ENCODE peak calls at places on chromosome 22, in six cellular contexts. One of them, this sample, is unnamed.

GRCh38 chr22:23164091-23164490 is 16.2 kb upstream of the BCR start:
- DNase-seq in stimulated activated CD4-positive, alpha-beta T cell treated with anti-CD3 and anti-CD28 coated beads, Interleukin-15, amount 100 ng/mL, for 48 hours: no peak
- DNase-seq in activated T-helper 1 cell treated with Interleukin-2 at 50 U/mL for 16 hours: no peak
- DNase-seq in fibroblast of the conjunctiva: no peak
- DNase-seq in SK-N-SH: no peak
- DNase-seq in endothelial cell: no peak
- DNase-seq in this sample: no peak

GRCh38 chr22:50621948-50622722 is 5.8 kb downstream of the ARSA start:
- DNase-seq in stimulated activated CD4-positive, alpha-beta T cell treated with anti-CD3 and anti-CD28 coated beads, Interleukin-15, amount 100 ng/mL, for 48 hours: no peak
- DNase-seq in activated T-helper 1 cell treated with Interleukin-2 at 50 U/mL for 16 hours: no peak
- DNase-seq in fibroblast of the conjunctiva: no peak
- DNase-seq in SK-N-SH: peak
- DNase-seq in endothelial cell: no peak
- DNase-seq in this sample: no peak

GRCh38 chr22:40325315-40325714 is 21.0 kb upstream of the ADSL start:
- DNase-seq in stimulated activated CD4-positive, alpha-beta T cell treated with anti-CD3 and anti-CD28 coated beads, Interleukin-15, amount 100 ng/mL, for 48 hours: peak
- DNase-seq in activated T-helper 1 cell treated with Interleukin-2 at 50 U/mL for 16 hours: peak
- DNase-seq in fibroblast of the conjunctiva: no peak
- DNase-seq in SK-N-SH: no peak
- DNase-seq in endothelial cell: no peak
- DNase-seq in this sample: no peak

GRCh38 chr22:19519041-19519926 is 4.9 kb downstream of the CLDN5 start:
- DNase-seq in stimulated activated CD4-positive, alpha-beta T cell treated with anti-CD3 and anti-CD28 coated beads, Interleukin-15, amount 100 ng/mL, for 48 hours: no peak
- DNase-seq in activated T-helper 1 cell treated with Interleukin-2 at 50 U/mL for 16 hours: no peak
- DNase-seq in fibroblast of the conjunctiva: no peak
- DNase-seq in SK-N-SH: no peak
- DNase-seq in endothelial cell: no peak
- DNase-seq in this sample: no peak

GRCh38 chr22:25144522-25144921 is 55.1 kb upstream of the CRYBB3 start:
- DNase-seq in stimulated activated CD4-positive, alpha-beta T cell treated with anti-CD3 and anti-CD28 coated beads, Interleukin-15, amount 100 ng/mL, for 48 hours: no peak
- DNase-seq in activated T-helper 1 cell treated with Interleukin-2 at 50 U/mL for 16 hours: no peak
- DNase-seq in fibroblast of the conjunctiva: no peak
- DNase-seq in SK-N-SH: no peak
- DNase-seq in endothelial cell: no peak
- DNase-seq in this sample: no peak

GRCh38 chr22:26489447-26490036 is 5.9 kb downstream of the SRRD start:
- DNase-seq in stimulated activated CD4-positive, alpha-beta T cell treated with anti-CD3 and anti-CD28 coated beads, Interleukin-15, amount 100 ng/mL, for 48 hours: no peak
- DNase-seq in activated T-helper 1 cell treated with Interleukin-2 at 50 U/mL for 16 hours: no peak
- DNase-seq in fibroblast of the conjunctiva: no peak
- DNase-seq in SK-N-SH: no peak
- DNase-seq in endothelial cell: no peak
- DNase-seq in this sample: no peak

GRCh38 chr22:45014658-45015057 is 4.9 kb upstream of the PHF21B start:
- DNase-seq in stimulated activated CD4-positive, alpha-beta T cell treated with anti-CD3 and anti-CD28 coated beads, Interleukin-15, amount 100 ng/mL, for 48 hours: no peak
- DNase-seq in activated T-helper 1 cell treated with Interleukin-2 at 50 U/mL for 16 hours: no peak
- DNase-seq in fibroblast of the conjunctiva: no peak
- DNase-seq in SK-N-SH: no peak
- DNase-seq in endothelial cell: no peak
- DNase-seq in this sample: no peak

GRCh38 chr22:38924197-38924952 is 33.0 kb upstream of the APOBEC3A start:
- DNase-seq in stimulated activated CD4-positive, alpha-beta T cell treated with anti-CD3 and anti-CD28 coated beads, Interleukin-15, amount 100 ng/mL, for 48 hours: no peak
- DNase-seq in activated T-helper 1 cell treated with Interleukin-2 at 50 U/mL for 16 hours: no peak
- DNase-seq in fibroblast of the conjunctiva: peak
- DNase-seq in SK-N-SH: no peak
- DNase-seq in endothelial cell: no peak
- DNase-seq in this sample: no peak

GRCh38 chr22:43094085-43094484 is 4.9 kb upstream of the TTLL1 start:
- DNase-seq in stimulated activated CD4-positive, alpha-beta T cell treated with anti-CD3 and anti-CD28 coated beads, Interleukin-15, amount 100 ng/mL, for 48 hours: no peak
- DNase-seq in activated T-helper 1 cell treated with Interleukin-2 at 50 U/mL for 16 hours: no peak
- DNase-seq in fibroblast of the conjunctiva: no peak
- DNase-seq in SK-N-SH: no peak
- DNase-seq in endothelial cell: no peak
- DNase-seq in this sample: no peak

GRCh38 chr22:50570861-50571260 is 7.4 kb downstream of the CPT1B start:
- DNase-seq in stimulated activated CD4-positive, alpha-beta T cell treated with anti-CD3 and anti-CD28 coated beads, Interleukin-15, amount 100 ng/mL, for 48 hours: no peak
- DNase-seq in activated T-helper 1 cell treated with Interleukin-2 at 50 U/mL for 16 hours: no peak
- DNase-seq in fibroblast of the conjunctiva: no peak
- DNase-seq in SK-N-SH: no peak
- DNase-seq in endothelial cell: no peak
- DNase-seq in this sample: no peak

GRCh38 chr22:46984751-46985506 is 222.5 kb downstream of the TBC1D22A start:
- DNase-seq in stimulated activated CD4-positive, alpha-beta T cell treated with anti-CD3 and anti-CD28 coated beads, Interleukin-15, amount 100 ng/mL, for 48 hours: no peak
- DNase-seq in activated T-helper 1 cell treated with Interleukin-2 at 50 U/mL for 16 hours: no peak
- DNase-seq in fibroblast of the conjunctiva: no peak
- DNase-seq in SK-N-SH: no peak
- DNase-seq in endothelial cell: no peak
- DNase-seq in this sample: no peak

GRCh38 chr22:28222066-28222465 is 303.0 kb upstream of the PITPNB start:
- DNase-seq in stimulated activated CD4-positive, alpha-beta T cell treated with anti-CD3 and anti-CD28 coated beads, Interleukin-15, amount 100 ng/mL, for 48 hours: no peak
- DNase-seq in activated T-helper 1 cell treated with Interleukin-2 at 50 U/mL for 16 hours: no peak
- DNase-seq in fibroblast of the conjunctiva: no peak
- DNase-seq in SK-N-SH: no peak
- DNase-seq in endothelial cell: no peak
- DNase-seq in this sample: no peak

GRCh38 chr22:39873963-39874362 is 19.6 kb downstream of the ENTHD1 start:
- DNase-seq in stimulated activated CD4-positive, alpha-beta T cell treated with anti-CD3 and anti-CD28 coated beads, Interleukin-15, amount 100 ng/mL, for 48 hours: no peak
- DNase-seq in activated T-helper 1 cell treated with Interleukin-2 at 50 U/mL for 16 hours: no peak
- DNase-seq in fibroblast of the conjunctiva: no peak
- DNase-seq in SK-N-SH: no peak
- DNase-seq in endothelial cell: no peak
- DNase-seq in this sample: no peak

GRCh38 chr22:45444168-45444567 is 30.7 kb downstream of the RIBC2 start:
- DNase-seq in stimulated activated CD4-positive, alpha-beta T cell treated with anti-CD3 and anti-CD28 coated beads, Interleukin-15, amount 100 ng/mL, for 48 hours: no peak
- DNase-seq in activated T-helper 1 cell treated with Interleukin-2 at 50 U/mL for 16 hours: no peak
- DNase-seq in fibroblast of the conjunctiva: no peak
- DNase-seq in SK-N-SH: no peak
- DNase-seq in endothelial cell: no peak
- DNase-seq in this sample: no peak

GRCh38 chr22:30250713-30251267 is 4.2 kb upstream of the LIF start:
- DNase-seq in stimulated activated CD4-positive, alpha-beta T cell treated with anti-CD3 and anti-CD28 coated beads, Interleukin-15, amount 100 ng/mL, for 48 hours: no peak
- DNase-seq in activated T-helper 1 cell treated with Interleukin-2 at 50 U/mL for 16 hours: no peak
- DNase-seq in fibroblast of the conjunctiva: no peak
- DNase-seq in SK-N-SH: peak
- DNase-seq in endothelial cell: no peak
- DNase-seq in this sample: no peak

GRCh38 chr22:32754413-32755041 is 47.0 kb upstream of the TIMP3 start:
- DNase-seq in stimulated activated CD4-positive, alpha-beta T cell treated with anti-CD3 and anti-CD28 coated beads, Interleukin-15, amount 100 ng/mL, for 48 hours: no peak
- DNase-seq in activated T-helper 1 cell treated with Interleukin-2 at 50 U/mL for 16 hours: no peak
- DNase-seq in fibroblast of the conjunctiva: no peak
- DNase-seq in SK-N-SH: no peak
- DNase-seq in endothelial cell: no peak
- DNase-seq in this sample: no peak

GRCh38 chr22:27433585-27434190 is 367.9 kb downstream of the MN1 start:
- DNase-seq in stimulated activated CD4-positive, alpha-beta T cell treated with anti-CD3 and anti-CD28 coated beads, Interleukin-15, amount 100 ng/mL, for 48 hours: no peak
- DNase-seq in activated T-helper 1 cell treated with Interleukin-2 at 50 U/mL for 16 hours: no peak
- DNase-seq in fibroblast of the conjunctiva: no peak
- DNase-seq in SK-N-SH: no peak
- DNase-seq in endothelial cell: no peak
- DNase-seq in this sample: no peak

GRCh38 chr22:47290706-47291430 is 528.4 kb downstream of the TBC1D22A start:
- DNase-seq in stimulated activated CD4-positive, alpha-beta T cell treated with anti-CD3 and anti-CD28 coated beads, Interleukin-15, amount 100 ng/mL, for 48 hours: no peak
- DNase-seq in activated T-helper 1 cell treated with Interleukin-2 at 50 U/mL for 16 hours: no peak
- DNase-seq in fibroblast of the conjunctiva: no peak
- DNase-seq in SK-N-SH: no peak
- DNase-seq in endothelial cell: no peak
- DNase-seq in this sample: no peak

GRCh38 chr22:44620129-44620840 is 81.7 kb upstream of the PRR5 start:
- DNase-seq in stimulated activated CD4-positive, alpha-beta T cell treated with anti-CD3 and anti-CD28 coated beads, Interleukin-15, amount 100 ng/mL, for 48 hours: peak
- DNase-seq in activated T-helper 1 cell treated with Interleukin-2 at 50 U/mL for 16 hours: peak
- DNase-seq in fibroblast of the conjunctiva: no peak
- DNase-seq in SK-N-SH: peak
- DNase-seq in endothelial cell: peak
- DNase-seq in this sample: no peak

GRCh38 chr22:19885841-19886592 is 31.3 kb upstream of the GNB1L start:
- DNase-seq in stimulated activated CD4-positive, alpha-beta T cell treated with anti-CD3 and anti-CD28 coated beads, Interleukin-15, amount 100 ng/mL, for 48 hours: no peak
- DNase-seq in activated T-helper 1 cell treated with Interleukin-2 at 50 U/mL for 16 hours: no peak
- DNase-seq in fibroblast of the conjunctiva: no peak
- DNase-seq in SK-N-SH: no peak
- DNase-seq in endothelial cell: no peak
- DNase-seq in this sample: no peak

GRCh38 chr22:25159028-25159427 is 40.6 kb upstream of the CRYBB3 start:
- DNase-seq in stimulated activated CD4-positive, alpha-beta T cell treated with anti-CD3 and anti-CD28 coated beads, Interleukin-15, amount 100 ng/mL, for 48 hours: no peak
- DNase-seq in activated T-helper 1 cell treated with Interleukin-2 at 50 U/mL for 16 hours: no peak
- DNase-seq in fibroblast of the conjunctiva: no peak
- DNase-seq in SK-N-SH: no peak
- DNase-seq in endothelial cell: no peak
- DNase-seq in this sample: no peak

GRCh38 chr22:32698926-32699619 is 102.4 kb upstream of the TIMP3 start:
- DNase-seq in stimulated activated CD4-positive, alpha-beta T cell treated with anti-CD3 and anti-CD28 coated beads, Interleukin-15, amount 100 ng/mL, for 48 hours: no peak
- DNase-seq in activated T-helper 1 cell treated with Interleukin-2 at 50 U/mL for 16 hours: no peak
- DNase-seq in fibroblast of the conjunctiva: peak
- DNase-seq in SK-N-SH: no peak
- DNase-seq in endothelial cell: no peak
- DNase-seq in this sample: no peak

GRCh38 chr22:42151924-42152635 is 21.5 kb upstream of the CYP2D6 start:
- DNase-seq in stimulated activated CD4-positive, alpha-beta T cell treated with anti-CD3 and anti-CD28 coated beads, Interleukin-15, amount 100 ng/mL, for 48 hours: no peak
- DNase-seq in activated T-helper 1 cell treated with Interleukin-2 at 50 U/mL for 16 hours: no peak
- DNase-seq in fibroblast of the conjunctiva: no peak
- DNase-seq in SK-N-SH: no peak
- DNase-seq in endothelial cell: no peak
- DNase-seq in this sample: no peak

GRCh38 chr22:27329471-27329870 is 472.1 kb downstream of the MN1 start:
- DNase-seq in stimulated activated CD4-positive, alpha-beta T cell treated with anti-CD3 and anti-CD28 coated beads, Interleukin-15, amount 100 ng/mL, for 48 hours: no peak
- DNase-seq in activated T-helper 1 cell treated with Interleukin-2 at 50 U/mL for 16 hours: no peak
- DNase-seq in fibroblast of the conjunctiva: no peak
- DNase-seq in SK-N-SH: no peak
- DNase-seq in endothelial cell: no peak
- DNase-seq in this sample: no peak

GRCh38 chr22:30830907-30831306 is 136.2 kb downstream of the OSBP2 start:
- DNase-seq in stimulated activated CD4-positive, alpha-beta T cell treated with anti-CD3 and anti-CD28 coated beads, Interleukin-15, amount 100 ng/mL, for 48 hours: no peak
- DNase-seq in activated T-helper 1 cell treated with Interleukin-2 at 50 U/mL for 16 hours: no peak
- DNase-seq in fibroblast of the conjunctiva: peak
- DNase-seq in SK-N-SH: no peak
- DNase-seq in endothelial cell: no peak
- DNase-seq in this sample: no peak

GRCh38 chr22:16781764-16782329 is 43.4 kb downstream of the XKR3 start:
- DNase-seq in stimulated activated CD4-positive, alpha-beta T cell treated with anti-CD3 and anti-CD28 coated beads, Interleukin-15, amount 100 ng/mL, for 48 hours: no peak
- DNase-seq in activated T-helper 1 cell treated with Interleukin-2 at 50 U/mL for 16 hours: no peak
- DNase-seq in fibroblast of the conjunctiva: no peak
- DNase-seq in SK-N-SH: no peak
- DNase-seq in endothelial cell: no peak
- DNase-seq in this sample: no peak

GRCh38 chr22:43185860-43186261 is 1.1 kb downstream of the TTLL12 start:
- DNase-seq in stimulated activated CD4-positive, alpha-beta T cell treated with anti-CD3 and anti-CD28 coated beads, Interleukin-15, amount 100 ng/mL, for 48 hours: no peak
- DNase-seq in activated T-helper 1 cell treated with Interleukin-2 at 50 U/mL for 16 hours: no peak
- DNase-seq in fibroblast of the conjunctiva: no peak
- DNase-seq in SK-N-SH: peak
- DNase-seq in endothelial cell: no peak
- DNase-seq in this sample: no peak

GRCh38 chr22:40898850-40899357 is 37.0 kb upstream of the DNAJB7 start:
- DNase-seq in stimulated activated CD4-positive, alpha-beta T cell treated with anti-CD3 and anti-CD28 coated beads, Interleukin-15, amount 100 ng/mL, for 48 hours: no peak
- DNase-seq in activated T-helper 1 cell treated with Interleukin-2 at 50 U/mL for 16 hours: no peak
- DNase-seq in fibroblast of the conjunctiva: peak
- DNase-seq in SK-N-SH: peak
- DNase-seq in endothelial cell: no peak
- DNase-seq in this sample: no peak

GRCh38 chr22:36971305-36971704 is 47.9 kb downstream of the TST start:
- DNase-seq in stimulated activated CD4-positive, alpha-beta T cell treated with anti-CD3 and anti-CD28 coated beads, Interleukin-15, amount 100 ng/mL, for 48 hours: no peak
- DNase-seq in activated T-helper 1 cell treated with Interleukin-2 at 50 U/mL for 16 hours: no peak
- DNase-seq in fibroblast of the conjunctiva: no peak
- DNase-seq in SK-N-SH: no peak
- DNase-seq in endothelial cell: no peak
- DNase-seq in this sample: no peak

GRCh38 chr22:17846326-17846992 is 72.2 kb upstream of the BID start:
- DNase-seq in stimulated activated CD4-positive, alpha-beta T cell treated with anti-CD3 and anti-CD28 coated beads, Interleukin-15, amount 100 ng/mL, for 48 hours: no peak
- DNase-seq in activated T-helper 1 cell treated with Interleukin-2 at 50 U/mL for 16 hours: no peak
- DNase-seq in fibroblast of the conjunctiva: no peak
- DNase-seq in SK-N-SH: peak
- DNase-seq in endothelial cell: no peak
- DNase-seq in this sample: no peak

GRCh38 chr22:40451230-40451629 is 80.8 kb downstream of the SGSM3 start:
- DNase-seq in stimulated activated CD4-positive, alpha-beta T cell treated with anti-CD3 and anti-CD28 coated beads, Interleukin-15, amount 100 ng/mL, for 48 hours: no peak
- DNase-seq in activated T-helper 1 cell treated with Interleukin-2 at 50 U/mL for 16 hours: no peak
- DNase-seq in fibroblast of the conjunctiva: no peak
- DNase-seq in SK-N-SH: no peak
- DNase-seq in endothelial cell: no peak
- DNase-seq in this sample: no peak

GRCh38 chr22:23270212-23270733 is 90.0 kb downstream of the BCR start:
- DNase-seq in stimulated activated CD4-positive, alpha-beta T cell treated with anti-CD3 and anti-CD28 coated beads, Interleukin-15, amount 100 ng/mL, for 48 hours: no peak
- DNase-seq in activated T-helper 1 cell treated with Interleukin-2 at 50 U/mL for 16 hours: no peak
- DNase-seq in fibroblast of the conjunctiva: no peak
- DNase-seq in SK-N-SH: no peak
- DNase-seq in endothelial cell: no peak
- DNase-seq in this sample: no peak

GRCh38 chr22:30636226-30637077 is 871 bp downstream of the SLC35E4 start:
- DNase-seq in stimulated activated CD4-positive, alpha-beta T cell treated with anti-CD3 and anti-CD28 coated beads, Interleukin-15, amount 100 ng/mL, for 48 hours: no peak
- DNase-seq in activated T-helper 1 cell treated with Interleukin-2 at 50 U/mL for 16 hours: no peak
- DNase-seq in fibroblast of the conjunctiva: no peak
- DNase-seq in SK-N-SH: peak
- DNase-seq in endothelial cell: peak
- DNase-seq in this sample: no peak

GRCh38 chr22:37566329-37566837 is 6.1 kb downstream of the CDC42EP1 start:
- DNase-seq in stimulated activated CD4-positive, alpha-beta T cell treated with anti-CD3 and anti-CD28 coated beads, Interleukin-15, amount 100 ng/mL, for 48 hours: no peak
- DNase-seq in activated T-helper 1 cell treated with Interleukin-2 at 50 U/mL for 16 hours: peak
- DNase-seq in fibroblast of the conjunctiva: no peak
- DNase-seq in SK-N-SH: no peak
- DNase-seq in endothelial cell: no peak
- DNase-seq in this sample: no peak

GRCh38 chr22:37752189-37753061 is 55.3 kb upstream of the GCAT start:
- DNase-seq in stimulated activated CD4-positive, alpha-beta T cell treated with anti-CD3 and anti-CD28 coated beads, Interleukin-15, amount 100 ng/mL, for 48 hours: no peak
- DNase-seq in activated T-helper 1 cell treated with Interleukin-2 at 50 U/mL for 16 hours: no peak
- DNase-seq in fibroblast of the conjunctiva: peak
- DNase-seq in SK-N-SH: peak
- DNase-seq in endothelial cell: no peak
- DNase-seq in this sample: no peak

GRCh38 chr22:45962756-45963155 is 14.2 kb downstream of the WNT7B start:
- DNase-seq in stimulated activated CD4-positive, alpha-beta T cell treated with anti-CD3 and anti-CD28 coated beads, Interleukin-15, amount 100 ng/mL, for 48 hours: no peak
- DNase-seq in activated T-helper 1 cell treated with Interleukin-2 at 50 U/mL for 16 hours: no peak
- DNase-seq in fibroblast of the conjunctiva: no peak
- DNase-seq in SK-N-SH: no peak
- DNase-seq in endothelial cell: no peak
- DNase-seq in this sample: no peak